ENCODE peak calls at places on chromosomes 1 and 21, in seven cellular contexts. L, Q, N, T, K, J and B are unnamed samples.

GRCh38 chr1:160056648-160057169 is 13.3 kb downstream of the KCNJ10 start:
- DNase-seq in L (no peak), Q (no peak), N (no peak), T (no peak), K (no peak), J (no peak), B (no peak)

GRCh38 chr1:199937161-199937560 is 90.3 kb upstream of the NR5A2 start:
- DNase-seq in L (no peak), Q (no peak), N (no peak), T (no peak), K (no peak), J (no peak), B (no peak)

GRCh38 chr1:54249798-54250497 is 50.0 kb downstream of the MRPL37 start:
- DNase-seq in L (no peak), Q (no peak), N (peak; percentile 66), T (no peak), K (no peak), J (no peak), B (peak; percentile 59)

GRCh38 chr1:222616535-222616934 is 1.4 kb upstream of the MIA3 start:
- DNase-seq in L (no peak), Q (peak; percentile 43), N (peak; percentile 23), T (no peak), K (no peak), J (no peak), B (no peak)

GRCh38 chr21:14097881-14098499 is 112.8 kb downstream of the LIPI start:
- DNase-seq in L (no peak), Q (no peak), N (no peak), T (no peak), K (no peak), J (no peak), B (no peak)

GRCh38 chr1:204077979-204078696 is 5.2 kb downstream of the SOX13 start:
- DNase-seq in L (no peak), Q (no peak), N (peak; percentile 47), T (no peak), K (no peak), J (no peak), B (no peak)

GRCh38 chr1:79161077-79161476 is 154.5 kb upstream of the ADGRL4 start:
- DNase-seq in L (no peak), Q (no peak), N (no peak), T (no peak), K (no peak), J (no peak), B (no peak)

GRCh38 chr1:207035877-207036558 is 3.5 kb upstream of the C1orf116 start:
- DNase-seq in L (no peak), Q (no peak), N (no peak), T (no peak), K (no peak), J (no peak), B (peak; percentile 44)

GRCh38 chr1:220457982-220458381 is 70.0 kb upstream of the MARK1 start:
- DNase-seq in L (no peak), Q (no peak), N (no peak), T (no peak), K (no peak), J (peak; percentile 4), B (no peak)

GRCh38 chr1:58157281-58157680 is 389.2 kb downstream of the OMA1 start:
- DNase-seq in L (no peak), Q (no peak), N (no peak), T (no peak), K (no peak), J (no peak), B (no peak)

GRCh38 chr21:34989337-34990151 is 59.6 kb downstream of the RUNX1 start:
- DNase-seq in L (no peak), Q (no peak), N (no peak), T (no peak), K (no peak), J (no peak), B (no peak)

GRCh38 chr1:88608139-88608943 is 75.7 kb upstream of the PKN2 start:
- DNase-seq in L (no peak), Q (no peak), N (peak; percentile 42), T (peak; percentile 36), K (peak; percentile 51), J (no peak), B (peak; percentile 59)
- H3K27ac ChIP-seq in L (no peak overlapping the region), Q (no peak overlapping the region), N (no peak overlapping the region), T (no peak overlapping the region), K (no peak overlapping the region), J (no peak overlapping the region), B (no peak overlapping the region)

GRCh38 chr1:4986266-4986665 is 331.9 kb downstream of the AJAP1 start:
- DNase-seq in L (no peak), Q (no peak), N (no peak), T (no peak), K (no peak), J (no peak), B (no peak)
- H3K4me1 ChIP-seq in L (no peaks in the 10 kb centered on the region), Q (no peaks in the 10 kb centered on the region), N (no peaks in the 10 kb centered on the region), T (no peaks in the 10 kb centered on the region), K (no peaks in the 10 kb centered on the region), J (no peaks in the 10 kb centered on the region), B (no peaks in the 10 kb centered on the region)

DNA sequence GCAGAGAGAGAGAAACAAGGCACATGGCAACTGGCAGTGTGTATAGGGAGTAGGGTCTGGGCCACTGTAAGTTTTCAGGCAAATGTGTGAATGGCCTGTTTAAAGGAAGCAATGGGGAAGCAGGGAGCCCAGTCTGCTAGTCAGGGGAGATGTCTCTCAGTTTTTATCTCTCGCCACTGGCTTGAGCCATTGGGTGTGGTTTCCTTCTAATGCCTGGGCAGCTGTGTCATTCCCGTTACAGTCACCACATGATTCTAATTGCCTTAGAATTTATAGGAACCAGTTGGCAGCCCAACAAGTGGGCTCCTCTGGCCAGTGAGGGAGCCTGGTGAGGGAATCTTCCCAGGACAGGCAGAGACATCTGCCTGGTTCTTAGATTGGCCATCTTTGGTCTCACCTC is 182.4 kb downstream of the DISC1 start:
- DNase-seq in L (no peak), Q (no peak), N (no peak), T (no peak), K (no peak), J (no peak), B (no peak)
- H3K4me3 ChIP-seq in L (no peak overlapping the region), Q (no peak overlapping the region), N (no peak overlapping the region), T (no peak overlapping the region), K (no peak overlapping the region), J (no peak overlapping the region), B (no peak overlapping the region)

DNA sequence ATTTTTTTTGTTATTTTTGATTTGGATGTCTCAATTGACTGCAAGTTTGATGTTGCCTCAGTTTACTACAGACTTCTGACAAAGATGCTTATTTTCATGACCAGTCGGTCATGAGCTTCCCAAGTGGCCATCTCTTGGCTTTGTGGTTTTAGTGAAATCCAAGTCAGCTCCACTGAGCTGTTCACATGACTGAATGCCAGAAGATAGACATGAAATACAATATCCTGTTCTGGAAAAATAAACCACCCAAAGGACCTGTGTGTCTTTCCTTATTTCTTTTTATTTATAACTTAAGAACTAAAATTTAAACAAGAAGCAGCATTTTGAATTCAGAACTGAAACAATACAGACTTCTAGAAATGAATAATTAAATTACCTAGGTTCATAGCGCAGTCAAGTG is 89.3 kb downstream of the HMCN1 start:
- DNase-seq in L (no peak), Q (no peak), N (no peak), T (no peak), K (no peak), J (no peak), B (no peak)
- H3K27ac ChIP-seq in L (no peak overlapping the region), Q (no peak overlapping the region), N (no peak overlapping the region), T (no peak overlapping the region), K (no peak overlapping the region), J (no peak overlapping the region), B (no peak overlapping the region)

DNA sequence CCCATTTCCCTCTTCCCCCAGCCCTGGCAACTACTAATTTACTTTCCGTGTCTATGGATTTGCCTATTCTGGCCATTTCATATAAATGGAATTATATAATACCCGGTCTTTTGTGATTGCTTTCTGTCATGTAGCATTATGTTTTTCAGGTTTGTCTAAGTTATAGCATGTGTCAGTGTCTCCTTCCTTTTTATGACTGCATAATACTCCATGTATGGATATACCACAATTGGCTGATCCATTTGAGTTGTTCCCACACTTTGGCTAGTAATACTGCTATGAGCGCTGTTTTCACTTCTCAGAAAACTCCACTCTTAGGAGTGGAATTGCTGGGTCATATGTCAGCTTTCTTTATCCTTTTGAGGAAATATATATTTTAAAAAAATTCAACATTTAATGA is 53.7 kb downstream of the HUNK start:
- DNase-seq in L (no peak), Q (no peak), N (no peak), T (no peak), K (no peak), J (no peak), B (no peak)
- H3K4me1 ChIP-seq in L (no peaks in the 10 kb centered on the region), Q (peaks cover 6% of the 10 kb centered on the region), N (peaks cover 10% of the 10 kb centered on the region), T (no peaks in the 10 kb centered on the region), K (no peaks in the 10 kb centered on the region), J (no peaks in the 10 kb centered on the region), B (no peaks in the 10 kb centered on the region)

DNA sequence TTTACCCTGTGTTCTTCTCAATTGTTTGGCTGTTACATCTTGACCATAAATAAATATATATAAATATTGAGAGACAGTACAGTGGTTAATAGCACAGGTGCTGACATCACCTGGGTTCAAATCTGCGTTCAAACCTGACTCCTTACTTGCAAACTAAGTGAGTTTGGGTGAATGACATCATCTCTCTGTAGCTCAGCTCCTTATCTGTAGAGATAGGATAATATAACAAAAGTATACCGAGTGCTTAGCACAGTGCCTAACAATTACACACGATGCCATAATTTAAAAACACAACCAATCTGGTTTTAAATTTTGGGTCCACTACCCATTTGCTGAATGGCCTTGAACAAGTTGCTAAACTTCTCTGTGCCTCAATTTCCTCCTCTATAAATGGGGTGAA is 86.6 kb downstream of the RRAGC start:
- DNase-seq in L (no peak), Q (no peak), N (no peak), T (no peak), K (no peak), J (no peak), B (no peak)
- H3K4me3 ChIP-seq in L (no peak overlapping the region), Q (no peak overlapping the region), N (no peak overlapping the region), T (no peak overlapping the region), K (no peak overlapping the region), J (no peak overlapping the region), B (no peak overlapping the region)

GRCh38 chr1:153597206-153597605 is 15.7 kb downstream of the S100A16 start:
- DNase-seq in L (no peak), Q (no peak), N (no peak), T (no peak), K (no peak), J (no peak), B (peak; percentile 76)

GRCh38 chr1:153602749-153603148 is 10.2 kb downstream of the S100A16 start:
- DNase-seq in L (no peak), Q (no peak), N (no peak), T (no peak), K (no peak), J (no peak), B (no peak)

GRCh38 chr1:153598309-153599172 is 14.4 kb downstream of the S100A16 start:
- DNase-seq in L (no peak), Q (no peak), N (no peak), T (peak; percentile 98), K (peak; percentile 76), J (peak; percentile 40), B (no peak)

GRCh38 chr1:153599847-153600246 is 13.1 kb downstream of the S100A16 start:
- DNase-seq in L (no peak), Q (no peak), N (no peak), T (no peak), K (no peak), J (no peak), B (no peak)
- H3K27ac ChIP-seq in L (no peak overlapping the region), Q (no peak overlapping the region), N (no peak overlapping the region), T (peak overlapping the region; percentile 92), K (no peak overlapping the region), J (no peak overlapping the region), B (no peak overlapping the region)

DNA sequence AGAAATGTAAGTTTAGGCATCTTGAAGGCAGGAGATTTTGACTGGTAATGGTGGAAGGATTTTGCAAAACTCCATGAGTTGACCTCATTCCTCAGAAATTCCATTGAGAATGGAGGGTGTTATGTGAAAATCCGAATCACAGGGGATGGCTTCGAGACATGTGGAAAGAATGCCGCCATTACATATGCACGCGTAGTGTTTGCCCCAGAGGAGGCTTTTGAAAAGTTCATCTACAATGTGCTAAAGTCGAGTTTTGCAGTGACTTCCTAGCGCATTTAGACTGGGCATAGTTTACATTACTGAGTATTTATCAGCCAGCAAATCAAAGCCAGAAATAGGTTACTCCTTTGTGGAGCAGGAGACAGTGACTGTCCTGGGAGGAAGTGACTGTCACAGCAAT is 307.4 kb downstream of the KIF26B start:
- DNase-seq in L (no peak), Q (no peak), N (no peak), T (no peak), K (no peak), J (no peak), B (no peak)
- H3K4me1 ChIP-seq in L (no peaks in the 10 kb centered on the region), Q (no peaks in the 10 kb centered on the region), N (peaks cover 9% of the 10 kb centered on the region), T (no peaks in the 10 kb centered on the region), K (no peaks in the 10 kb centered on the region), J (no peaks in the 10 kb centered on the region), B (no peaks in the 10 kb centered on the region)